ENCODE peak calls at places on chromosome 21, in ten cellular contexts. One of them, this sample, is unnamed. For H3K27me3, the result is how much of the 10 kb centered on the place peaks cover.

GRCh38 chr21:16418663-16419062 is 688.9 kb downstream of the USP25 start:
- DNase-seq in cardiac muscle cell: no peak
- DNase-seq in neuronal stem cell: no peak
- DNase-seq in CD4-positive, alpha-beta memory T cell: no peak
- DNase-seq in colonic mucosa: no peak
- DNase-seq in GM23248: no peak
- DNase-seq in heart left ventricle: no peak
- DNase-seq in mesendoderm: no peak
- DNase-seq in Peyer's patch: no peak
- DNase-seq in tibial nerve: no peak
- DNase-seq in this sample: no peak

GRCh38 chr21:16473965-16474364 is 744.2 kb downstream of the USP25 start:
- DNase-seq in cardiac muscle cell: peak
- DNase-seq in neuronal stem cell: no peak
- DNase-seq in CD4-positive, alpha-beta memory T cell: no peak
- DNase-seq in colonic mucosa: no peak
- DNase-seq in GM23248: peak
- DNase-seq in heart left ventricle: no peak
- DNase-seq in mesendoderm: no peak
- DNase-seq in Peyer's patch: no peak
- DNase-seq in tibial nerve: no peak
- DNase-seq in this sample: no peak

GRCh38 chr21:44872568-44873355 is 728 bp downstream of the PTTG1IP start:
- DNase-seq in cardiac muscle cell: peak
- DNase-seq in neuronal stem cell: peak
- DNase-seq in CD4-positive, alpha-beta memory T cell: no peak
- DNase-seq in colonic mucosa: peak
- DNase-seq in GM23248: peak
- DNase-seq in heart left ventricle: no peak
- DNase-seq in mesendoderm: peak
- DNase-seq in Peyer's patch: peak
- DNase-seq in tibial nerve: no peak
- DNase-seq in this sample: no peak

GRCh38 chr21:31647650-31648049 is 11.8 kb upstream of the SOD1 start:
- DNase-seq in cardiac muscle cell: no peak
- DNase-seq in neuronal stem cell: no peak
- DNase-seq in CD4-positive, alpha-beta memory T cell: no peak
- DNase-seq in colonic mucosa: no peak
- DNase-seq in GM23248: no peak
- DNase-seq in heart left ventricle: no peak
- DNase-seq in mesendoderm: no peak
- DNase-seq in Peyer's patch: no peak
- DNase-seq in tibial nerve: no peak
- DNase-seq in this sample: no peak

GRCh38 chr21:44428281-44428942 is 26.9 kb upstream of the LRRC3 start:
- DNase-seq in cardiac muscle cell: no peak
- DNase-seq in neuronal stem cell: no peak
- DNase-seq in CD4-positive, alpha-beta memory T cell: peak
- DNase-seq in colonic mucosa: peak
- DNase-seq in GM23248: peak
- DNase-seq in heart left ventricle: no peak
- DNase-seq in mesendoderm: peak
- DNase-seq in Peyer's patch: peak
- DNase-seq in tibial nerve: no peak
- DNase-seq in this sample: no peak

GRCh38 chr21:44418108-44418875 is 37.0 kb upstream of the LRRC3 start:
- DNase-seq in cardiac muscle cell: no peak
- DNase-seq in neuronal stem cell: no peak
- DNase-seq in CD4-positive, alpha-beta memory T cell: no peak
- DNase-seq in colonic mucosa: no peak
- DNase-seq in GM23248: no peak
- DNase-seq in heart left ventricle: no peak
- DNase-seq in mesendoderm: no peak
- DNase-seq in Peyer's patch: peak
- DNase-seq in tibial nerve: no peak
- DNase-seq in this sample: no peak

GRCh38 chr21:31557421-31557955 is 102.0 kb upstream of the SOD1 start:
- DNase-seq in cardiac muscle cell: no peak
- DNase-seq in neuronal stem cell: peak
- DNase-seq in CD4-positive, alpha-beta memory T cell: no peak
- DNase-seq in colonic mucosa: no peak
- DNase-seq in GM23248: no peak
- DNase-seq in heart left ventricle: no peak
- DNase-seq in mesendoderm: peak
- DNase-seq in Peyer's patch: no peak
- DNase-seq in tibial nerve: no peak
- DNase-seq in this sample: no peak

GRCh38 chr21:35014302-35015044 is 34.6 kb downstream of the RUNX1 start:
- DNase-seq in cardiac muscle cell: peak
- DNase-seq in neuronal stem cell: no peak
- DNase-seq in CD4-positive, alpha-beta memory T cell: no peak
- DNase-seq in colonic mucosa: no peak
- DNase-seq in GM23248: no peak
- DNase-seq in heart left ventricle: no peak
- DNase-seq in mesendoderm: no peak
- DNase-seq in Peyer's patch: no peak
- DNase-seq in tibial nerve: no peak
- DNase-seq in this sample: no peak

GRCh38 chr21:18759751-18760161 is 356.2 kb upstream of the TMPRSS15 start:
- DNase-seq in cardiac muscle cell: no peak
- DNase-seq in neuronal stem cell: no peak
- DNase-seq in CD4-positive, alpha-beta memory T cell: no peak
- DNase-seq in colonic mucosa: no peak
- DNase-seq in GM23248: no peak
- DNase-seq in heart left ventricle: no peak
- DNase-seq in mesendoderm: no peak
- DNase-seq in Peyer's patch: no peak
- DNase-seq in tibial nerve: no peak
- DNase-seq in this sample: no peak

GRCh38 chr21:17050646-17051045 is 462.2 kb upstream of the CXADR start:
- DNase-seq in cardiac muscle cell: no peak
- DNase-seq in neuronal stem cell: no peak
- DNase-seq in CD4-positive, alpha-beta memory T cell: no peak
- DNase-seq in colonic mucosa: no peak
- DNase-seq in GM23248: peak
- DNase-seq in heart left ventricle: no peak
- DNase-seq in mesendoderm: no peak
- DNase-seq in Peyer's patch: no peak
- DNase-seq in tibial nerve: no peak
- DNase-seq in this sample: no peak

GRCh38 chr21:27532081-27532480 is 565.2 kb upstream of the ADAMTS5 start:
- DNase-seq in cardiac muscle cell: peak
- DNase-seq in neuronal stem cell: no peak
- DNase-seq in CD4-positive, alpha-beta memory T cell: no peak
- DNase-seq in colonic mucosa: peak
- DNase-seq in GM23248: peak
- DNase-seq in heart left ventricle: no peak
- DNase-seq in mesendoderm: no peak
- DNase-seq in Peyer's patch: no peak
- DNase-seq in tibial nerve: no peak
- DNase-seq in this sample: peak

GRCh38 chr21:27536319-27536718 is 569.4 kb upstream of the ADAMTS5 start:
- DNase-seq in cardiac muscle cell: peak
- DNase-seq in neuronal stem cell: no peak
- DNase-seq in CD4-positive, alpha-beta memory T cell: no peak
- DNase-seq in colonic mucosa: no peak
- DNase-seq in GM23248: peak
- DNase-seq in heart left ventricle: no peak
- DNase-seq in mesendoderm: no peak
- DNase-seq in Peyer's patch: no peak
- DNase-seq in tibial nerve: no peak
- DNase-seq in this sample: no peak

GRCh38 chr21:27528697-27529096 is 561.8 kb upstream of the ADAMTS5 start:
- DNase-seq in cardiac muscle cell: no peak
- DNase-seq in neuronal stem cell: no peak
- DNase-seq in CD4-positive, alpha-beta memory T cell: no peak
- DNase-seq in colonic mucosa: no peak
- DNase-seq in GM23248: peak
- DNase-seq in heart left ventricle: no peak
- DNase-seq in mesendoderm: no peak
- DNase-seq in Peyer's patch: no peak
- DNase-seq in tibial nerve: no peak
- DNase-seq in this sample: no peak

GRCh38 chr21:27535188-27535587 is 568.3 kb upstream of the ADAMTS5 start:
- DNase-seq in cardiac muscle cell: no peak
- DNase-seq in neuronal stem cell: no peak
- DNase-seq in CD4-positive, alpha-beta memory T cell: no peak
- DNase-seq in colonic mucosa: no peak
- DNase-seq in GM23248: no peak
- DNase-seq in heart left ventricle: no peak
- DNase-seq in mesendoderm: no peak
- DNase-seq in Peyer's patch: no peak
- DNase-seq in tibial nerve: no peak
- DNase-seq in this sample: no peak

GRCh38 chr21:27534211-27534610 is 567.3 kb upstream of the ADAMTS5 start:
- DNase-seq in cardiac muscle cell: no peak
- DNase-seq in neuronal stem cell: no peak
- DNase-seq in CD4-positive, alpha-beta memory T cell: no peak
- DNase-seq in colonic mucosa: no peak
- DNase-seq in GM23248: peak
- DNase-seq in heart left ventricle: no peak
- DNase-seq in mesendoderm: no peak
- DNase-seq in Peyer's patch: no peak
- DNase-seq in tibial nerve: no peak
- DNase-seq in this sample: no peak
- H3K27me3 ChIP-seq in cardiac muscle cell: under half
- H3K27me3 ChIP-seq in neuronal stem cell: under half
- H3K27me3 ChIP-seq in CD4-positive, alpha-beta memory T cell: under half
- H3K27me3 ChIP-seq in colonic mucosa: under half
- H3K27me3 ChIP-seq in GM23248: under half
- H3K27me3 ChIP-seq in heart left ventricle: under half
- H3K27me3 ChIP-seq in mesendoderm: under half
- H3K27me3 ChIP-seq in Peyer's patch: under half
- H3K27me3 ChIP-seq in tibial nerve: under half
- H3K27me3 ChIP-seq in this sample: under half

GRCh38 chr21:42258150-42258884 is 39.4 kb downstream of the ABCG1 start:
- DNase-seq in cardiac muscle cell: peak
- DNase-seq in neuronal stem cell: peak
- DNase-seq in CD4-positive, alpha-beta memory T cell: peak
- DNase-seq in colonic mucosa: peak
- DNase-seq in GM23248: peak
- DNase-seq in heart left ventricle: peak
- DNase-seq in mesendoderm: peak
- DNase-seq in Peyer's patch: peak
- DNase-seq in tibial nerve: no peak
- DNase-seq in this sample: no peak

GRCh38 chr21:42258885-42259407 is 40.0 kb downstream of the ABCG1 start:
- DNase-seq in cardiac muscle cell: no peak
- DNase-seq in neuronal stem cell: no peak
- DNase-seq in CD4-positive, alpha-beta memory T cell: no peak
- DNase-seq in colonic mucosa: no peak
- DNase-seq in GM23248: no peak
- DNase-seq in heart left ventricle: no peak
- DNase-seq in mesendoderm: no peak
- DNase-seq in Peyer's patch: no peak
- DNase-seq in tibial nerve: no peak
- DNase-seq in this sample: no peak

GRCh38 chr21:42256316-42256715 is 37.4 kb downstream of the ABCG1 start:
- DNase-seq in cardiac muscle cell: no peak
- DNase-seq in neuronal stem cell: no peak
- DNase-seq in CD4-positive, alpha-beta memory T cell: no peak
- DNase-seq in colonic mucosa: no peak
- DNase-seq in GM23248: no peak
- DNase-seq in heart left ventricle: no peak
- DNase-seq in mesendoderm: no peak
- DNase-seq in Peyer's patch: no peak
- DNase-seq in tibial nerve: no peak
- DNase-seq in this sample: no peak

GRCh38 chr21:42255825-42256224 is 36.9 kb downstream of the ABCG1 start:
- DNase-seq in cardiac muscle cell: no peak
- DNase-seq in neuronal stem cell: no peak
- DNase-seq in CD4-positive, alpha-beta memory T cell: no peak
- DNase-seq in colonic mucosa: no peak
- DNase-seq in GM23248: no peak
- DNase-seq in heart left ventricle: no peak
- DNase-seq in mesendoderm: no peak
- DNase-seq in Peyer's patch: no peak
- DNase-seq in tibial nerve: no peak
- DNase-seq in this sample: no peak

GRCh38 chr21:42257091-42257760 is 38.3 kb downstream of the ABCG1 start:
- DNase-seq in cardiac muscle cell: peak
- DNase-seq in neuronal stem cell: no peak
- DNase-seq in CD4-positive, alpha-beta memory T cell: no peak
- DNase-seq in colonic mucosa: no peak
- DNase-seq in GM23248: no peak
- DNase-seq in heart left ventricle: no peak
- DNase-seq in mesendoderm: no peak
- DNase-seq in Peyer's patch: no peak
- DNase-seq in tibial nerve: no peak
- DNase-seq in this sample: no peak
- H3K27me3 ChIP-seq in cardiac muscle cell: under half
- H3K27me3 ChIP-seq in neuronal stem cell: under half
- H3K27me3 ChIP-seq in CD4-positive, alpha-beta memory T cell: under half
- H3K27me3 ChIP-seq in colonic mucosa: under half
- H3K27me3 ChIP-seq in GM23248: under half
- H3K27me3 ChIP-seq in heart left ventricle: under half
- H3K27me3 ChIP-seq in mesendoderm: under half
- H3K27me3 ChIP-seq in Peyer's patch: under half
- H3K27me3 ChIP-seq in tibial nerve: under half
- H3K27me3 ChIP-seq in this sample: under half

DNA sequence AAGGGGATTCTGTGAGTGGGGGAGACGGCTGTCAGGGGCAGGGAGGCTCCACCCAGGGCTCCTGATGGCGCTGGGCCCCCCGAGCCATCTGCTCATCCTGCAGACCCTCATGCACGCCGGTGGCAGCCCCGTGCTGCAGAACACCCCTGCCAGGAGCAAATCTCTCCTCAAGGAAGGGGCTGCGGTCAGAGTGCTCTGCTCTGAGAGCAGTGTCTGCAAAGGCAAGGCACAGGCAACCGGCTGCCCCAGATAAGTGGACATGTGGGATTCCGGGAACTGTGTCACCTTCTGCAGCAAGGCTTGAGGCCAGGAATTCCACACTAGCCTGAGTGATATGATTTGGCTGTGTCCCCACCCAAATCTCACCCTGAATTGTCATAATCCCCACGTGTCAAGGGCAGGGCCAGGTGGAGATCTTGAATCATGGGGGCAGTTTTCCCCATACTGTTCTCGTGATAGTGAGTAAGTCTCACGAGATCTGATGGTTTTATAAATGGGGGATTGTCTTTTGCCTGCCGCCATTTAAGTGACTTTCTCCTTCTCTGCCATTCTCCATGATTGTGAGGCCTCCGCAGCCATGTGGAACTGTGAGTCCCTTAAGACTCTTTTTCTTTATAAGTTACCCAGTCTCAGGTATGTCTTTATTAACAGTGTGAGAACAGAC is 101.0 kb downstream of the PDE9A start:
- DNase-seq in cardiac muscle cell: no peak
- DNase-seq in neuronal stem cell: no peak
- DNase-seq in CD4-positive, alpha-beta memory T cell: no peak
- DNase-seq in colonic mucosa: no peak
- DNase-seq in GM23248: no peak
- DNase-seq in heart left ventricle: no peak
- DNase-seq in mesendoderm: peak
- DNase-seq in Peyer's patch: no peak
- DNase-seq in tibial nerve: no peak
- DNase-seq in this sample: no peak
- H3K27me3 ChIP-seq in cardiac muscle cell: under half
- H3K27me3 ChIP-seq in neuronal stem cell: under half
- H3K27me3 ChIP-seq in CD4-positive, alpha-beta memory T cell: under half
- H3K27me3 ChIP-seq in colonic mucosa: under half
- H3K27me3 ChIP-seq in GM23248: under half
- H3K27me3 ChIP-seq in heart left ventricle: under half
- H3K27me3 ChIP-seq in mesendoderm: under half
- H3K27me3 ChIP-seq in Peyer's patch: under half
- H3K27me3 ChIP-seq in tibial nerve: under half
- H3K27me3 ChIP-seq in this sample: under half

GRCh38 chr21:36257657-36258056 is 62.3 kb upstream of the MORC3 start:
- DNase-seq in cardiac muscle cell: no peak
- DNase-seq in neuronal stem cell: no peak
- DNase-seq in CD4-positive, alpha-beta memory T cell: no peak
- DNase-seq in colonic mucosa: no peak
- DNase-seq in GM23248: no peak
- DNase-seq in heart left ventricle: no peak
- DNase-seq in mesendoderm: no peak
- DNase-seq in Peyer's patch: no peak
- DNase-seq in tibial nerve: no peak
- DNase-seq in this sample: no peak
- H3K27me3 ChIP-seq in cardiac muscle cell: under half
- H3K27me3 ChIP-seq in neuronal stem cell: under half
- H3K27me3 ChIP-seq in CD4-positive, alpha-beta memory T cell: under half
- H3K27me3 ChIP-seq in colonic mucosa: under half
- H3K27me3 ChIP-seq in GM23248: under half
- H3K27me3 ChIP-seq in heart left ventricle: under half
- H3K27me3 ChIP-seq in mesendoderm: under half
- H3K27me3 ChIP-seq in Peyer's patch: under half
- H3K27me3 ChIP-seq in tibial nerve: under half
- H3K27me3 ChIP-seq in this sample: under half